ENCODE peak calls at places on chromosome X, in nine cellular contexts. V, T, Z, G, O, F, N, D and A are unnamed samples.

GRCh38 chrX:46953597-46953996 is 41.4 kb downstream of the JADE3 start:
- DNase-seq in F (no peak), V (no peak), T (no peak), N (no peak), Z (peak; percentile 57), O (no peak), G (no peak), D (no peak), A (no peak)

GRCh38 chrX:30892591-30892990 is 3.5 kb upstream of the TAB3 start:
- DNase-seq in N (no peak), O (no peak), T (no peak), Z (no peak), D (no peak), G (no peak), F (peak; percentile 32), V (no peak), A (no peak)

GRCh38 chrX:18422325-18422724 is 3.1 kb upstream of the CDKL5 start:
- DNase-seq in D (no peak), V (no peak), N (no peak), O (no peak), F (no peak), Z (peak; percentile 65), G (peak; percentile 38), T (peak; percentile 84), A (peak; percentile 77)

GRCh38 chrX:154655346-154655745 is 2.0 kb upstream of the CTAG2 start:
- DNase-seq in Z (no peak), V (no peak), G (no peak), N (no peak), F (no peak), D (no peak), O (no peak), T (no peak), A (no peak)

GRCh38 chrX:15202458-15203177 is 67.3 kb downstream of the ASB9 start:
- DNase-seq in D (no peak), N (no peak), T (peak; percentile 86), V (no peak), Z (peak; percentile 27), G (no peak), O (no peak), F (no peak), A (peak; percentile 43)

GRCh38 chrX:108186811-108187210 is 95.2 kb downstream of the ATG4A start:
- DNase-seq in T (peak; percentile 94), D (no peak), Z (peak; percentile 71), N (no peak), G (peak; percentile 59), O (no peak), V (no peak), F (no peak), A (peak; percentile 56)

GRCh38 chrX:47200385-47201150 is 6.9 kb downstream of the UBA1 start:
- DNase-seq in Z (peak; percentile 43), F (no peak), D (no peak), T (peak; percentile 83), G (no peak), V (no peak), N (no peak), O (no peak), A (no peak)

GRCh38 chrX:42028113-42028512 is 104.8 kb upstream of the CASK start:
- DNase-seq in F (no peak), T (no peak), O (no peak), V (no peak), G (no peak), N (no peak), Z (no peak), D (no peak), A (no peak)

GRCh38 chrX:19513383-19513782 is 1.9 kb downstream of the MAP3K15 start:
- DNase-seq in F (peak; percentile 47), N (no peak), D (no peak), O (no peak), Z (peak; percentile 2), G (no peak), V (no peak), T (no peak), A (no peak)

GRCh38 chrX:139967300-139967699 is 2.0 kb upstream of the CXorf66 start:
- DNase-seq in Z (peak; percentile 1), G (no peak), O (no peak), V (no peak), N (no peak), F (no peak), D (no peak), T (no peak), A (no peak)

GRCh38 chrX:117768861-117769604 is 347.6 kb downstream of the KLHL13 start:
- DNase-seq in D (no peak), O (no peak), Z (no peak), G (no peak), T (no peak), V (no peak), N (no peak), F (no peak), A (no peak)

GRCh38 chrX:39480966-39481365 is 616.8 kb downstream of the BCOR start:
- DNase-seq in D (no peak), T (no peak), G (no peak), F (no peak), O (no peak), N (no peak), V (no peak), Z (no peak), A (no peak)

GRCh38 chrX:39760930-39761329 is 336.8 kb downstream of the BCOR start:
- DNase-seq in O (no peak), Z (peak; percentile 9), G (no peak), T (peak; percentile 40), V (no peak), F (no peak), D (no peak), N (no peak), A (no peak)

GRCh38 chrX:46165411-46165810 is 379.8 kb downstream of the ZNF674 start:
- DNase-seq in D (no peak), O (no peak), V (no peak), Z (no peak), T (peak; percentile 90), N (no peak), F (no peak), G (peak; percentile 48), A (peak; percentile 48)

GRCh38 chrX:153857348-153857903 is 27.1 kb upstream of the PDZD4 start:
- DNase-seq in N (no peak), G (no peak), V (no peak), T (no peak), F (no peak), Z (no peak), O (no peak), D (no peak), A (no peak)

GRCh38 chrX:54794004-54794403 is 4.1 kb downstream of the ITIH6 start:
- DNase-seq in N (no peak), O (no peak), F (no peak), G (no peak), V (no peak), T (no peak), D (no peak), Z (no peak), A (no peak)

GRCh38 chrX:14913241-14913640 is 40.0 kb downstream of the MOSPD2 start:
- DNase-seq in F (no peak), V (no peak), G (no peak), T (peak; percentile 72), D (no peak), Z (no peak), O (no peak), N (no peak), A (no peak)

GRCh38 chrX:134685662-134686061 is 27.4 kb upstream of the PLAC1 start:
- DNase-seq in T (peak; percentile 59), O (no peak), Z (peak; percentile 51), F (no peak), G (no peak), N (no peak), V (no peak), D (no peak), A (no peak)

GRCh38 chrX:69618803-69619202 is 2.9 kb downstream of the EDA start:
- DNase-seq in T (no peak), N (no peak), Z (peak; percentile 6), O (no peak), V (peak; percentile 9), G (no peak), F (no peak), D (no peak), A (no peak)

GRCh38 chrX:2707334-2707760 is 16.3 kb downstream of the CD99 start:
- DNase-seq in F (no peak), G (peak; percentile 48), Z (peak; percentile 91), O (peak; percentile 76), V (no peak), N (peak; percentile 79), D (peak; percentile 32), T (peak; percentile 81), A (peak; percentile 94)

GRCh38 chrX:122241959-122242358 is 942.1 kb upstream of the GRIA3 start:
- DNase-seq in N (no peak), Z (no peak), G (no peak), F (no peak), V (no peak), T (no peak), O (no peak), D (no peak), A (no peak)

GRCh38 chrX:24110049-24110448 is 39.5 kb upstream of the ZFX start:
- DNase-seq in G (no peak), F (peak; percentile 46), N (no peak), V (no peak), D (no peak), T (no peak), O (no peak), Z (no peak), A (no peak)

GRCh38 chrX:110951472-110952269 is 144.3 kb upstream of the PAK3 start:
- DNase-seq in F (no peak), O (no peak), Z (no peak), N (no peak), T (no peak), V (no peak), D (no peak), G (no peak), A (no peak)

GRCh38 chrX:37685452-37686347 is at the start of gene XK:
- DNase-seq in Z (peak; percentile 7), G (no peak), N (peak; percentile 19), V (peak; percentile 3), D (peak; percentile 8), T (peak; percentile 20), F (peak; percentile 57), O (peak; percentile 76), A (no peak)

GRCh38 chrX:105150557-105150956 is 69.9 kb downstream of the TEX13A start:
- DNase-seq in O (no peak), D (no peak), Z (peak; percentile 0), V (no peak), F (no peak), G (no peak), N (no peak), T (no peak), A (no peak)

GRCh38 chrX:68696267-68696666 is 48.8 kb downstream of the STARD8 start:
- DNase-seq in N (no peak), O (no peak), Z (no peak), D (no peak), V (no peak), G (no peak), T (no peak), F (no peak), A (no peak)

GRCh38 chrX:51878056-51878455 is 15.4 kb upstream of the MAGED1 start:
- DNase-seq in N (no peak), V (no peak), D (no peak), G (no peak), T (no peak), Z (no peak), O (no peak), F (no peak), A (no peak)

GRCh38 chrX:85994228-85994627 is 53.1 kb downstream of the CHM start:
- DNase-seq in G (no peak), D (no peak), Z (no peak), F (no peak), N (no peak), O (no peak), V (no peak), T (no peak), A (no peak)

GRCh38 chrX:41010188-41010846 is 74.9 kb upstream of the USP9X start:
- DNase-seq in Z (peak; percentile 92), F (no peak), V (peak; percentile 27), D (peak; percentile 65), T (peak; percentile 90), G (no peak), O (peak; percentile 89), N (peak; percentile 5), A (no peak)

GRCh38 chrX:68180501-68181061 is 252.7 kb downstream of the OPHN1 start:
- DNase-seq in Z (no peak), G (no peak), N (no peak), T (no peak), D (no peak), O (no peak), F (no peak), V (no peak), A (no peak)

GRCh38 chrX:66018585-66019309 is 21.1 kb downstream of the VSIG4 start:
- DNase-seq in Z (no peak), D (no peak), O (no peak), V (no peak), T (no peak), F (no peak), G (no peak), N (no peak), A (no peak)